ENCODE peak calls at places on chromosomes 1 and 21, in nine cellular contexts. E is HepG2, G is IMR-90, P is fibroblast of mammary gland, L is AG09309, H is RWPE1, A is fibroblast of lung, U is pancreas, D is stomach. B is an unnamed sample.
A peak's percentile ranks its signal among the peaks of the same experiment; 100 is the strongest.

GRCh38 chr1:54278941-54279422 is 79.0 kb downstream of the MRPL37 start:
- DNase-seq in E (no peak), G (peak; percentile 75), P (no peak), L (peak; percentile 28), H (no peak), A (peak; percentile 93), U (no peak), D (peak; percentile 63), B (no peak)

GRCh38 chr1:34984435-34985062 is 598 bp downstream of the TMEM35B start:
- DNase-seq in E (no peak), G (peak; percentile 33), P (peak; percentile 49), L (no peak), H (peak; percentile 28), A (peak; percentile 52), U (no peak), D (no peak), B (peak; percentile 1)

GRCh38 chr1:151513626-151514101 is 2.5 kb downstream of the CGN start:
- DNase-seq in E (peak; percentile 76), G (peak; percentile 22), P (peak; percentile 19), L (no peak), H (peak; percentile 57), A (no peak), U (peak; percentile 87), D (peak; percentile 85), B (peak; percentile 94)

GRCh38 chr1:232459087-232459486 is 170.8 kb downstream of the SIPA1L2 start:
- DNase-seq in E (no peak), G (no peak), P (no peak), L (no peak), H (no peak), A (no peak), U (no peak), D (no peak), B (no peak)

GRCh38 chr1:44217809-44218410 is 4.6 kb downstream of the DMAP1 start:
- DNase-seq in E (peak; percentile 81), G (peak; percentile 62), P (peak; percentile 74), L (no peak), H (peak; percentile 65), A (peak; percentile 41), U (peak; percentile 89), D (peak; percentile 82), B (peak; percentile 87)

GRCh38 chr21:31714741-31715365 is 17.1 kb downstream of the SCAF4 start:
- DNase-seq in E (no peak), G (no peak), P (no peak), L (no peak), H (no peak), A (no peak), U (no peak), D (no peak), B (no peak)

GRCh38 chr1:156608036-156608674 is 6.9 kb upstream of the GPATCH4 start:
- DNase-seq in E (peak; percentile 70), G (peak; percentile 75), P (peak; percentile 76), L (peak; percentile 34), H (peak; percentile 57), A (peak; percentile 63), U (no peak), D (peak; percentile 48), B (peak; percentile 71)

GRCh38 chr1:61502011-61502410 is 222.9 kb downstream of the TM2D1 start:
- DNase-seq in E (no peak), G (no peak), P (no peak), L (no peak), H (no peak), A (no peak), U (no peak), D (no peak), B (no peak)

GRCh38 chr21:37436180-37436579 is 69.6 kb downstream of the DYRK1A start:
- DNase-seq in E (no peak), G (no peak), P (no peak), L (no peak), H (no peak), A (peak; percentile 36), U (no peak), D (no peak), B (no peak)

GRCh38 chr1:46062651-46063319 is 69.6 kb downstream of the PIK3R3 start:
- DNase-seq in E (no peak), G (peak; percentile 22), P (peak; percentile 24), L (no peak), H (no peak), A (no peak), U (no peak), D (no peak), B (no peak)

GRCh38 chr1:79617777-79618176 is 611.2 kb upstream of the ADGRL4 start:
- DNase-seq in E (no peak), G (no peak), P (peak; percentile 6), L (no peak), H (no peak), A (no peak), U (no peak), D (no peak), B (no peak)

GRCh38 chr1:171210355-171210754 is 25.3 kb downstream of the FMO2 start:
- DNase-seq in E (no peak), G (no peak), P (peak; percentile 62), L (no peak), H (no peak), A (no peak), U (no peak), D (no peak), B (peak; percentile 49)

GRCh38 chr1:79497193-79497773 is 490.8 kb upstream of the ADGRL4 start:
- DNase-seq in E (peak; percentile 3), G (peak; percentile 47), P (peak; percentile 54), L (no peak), H (peak; percentile 47), A (peak; percentile 29), U (no peak), D (no peak), B (peak; percentile 48)

GRCh38 chr1:210049616-210050015 is 111.6 kb downstream of the SYT14 start:
- DNase-seq in E (no peak), G (no peak), P (no peak), L (no peak), H (no peak), A (no peak), U (no peak), D (no peak), B (no peak)
- TF ChIP-seq CTCF in E (no peak), G (no peak), P (no peak), L (no peak), H (no peak), A (no peak), U (no peak), D (no peak), B (no peak)

GRCh38 chr1:169288011-169288414 is 79.6 kb downstream of the NME7 start:
- DNase-seq in E (peak; percentile 2), G (peak; percentile 17), P (no peak), L (peak; percentile 21), H (peak; percentile 8), A (peak; percentile 74), U (no peak), D (no peak), B (no peak)
- TF ChIP-seq CTCF in E (no peak), G (no peak), P (no peak), L (peak; percentile 4), H (no peak), A (peak; percentile 0), U (no peak), D (no peak), B (no peak)

GRCh38 chr1:209751627-209752231 is 4.1 kb upstream of the TRAF3IP3 start:
- DNase-seq in E (no peak), G (no peak), P (no peak), L (no peak), H (no peak), A (no peak), U (no peak), D (no peak), B (no peak)

GRCh38 chr1:209749660-209750059 is 6.2 kb upstream of the TRAF3IP3 start:
- DNase-seq in E (no peak), G (no peak), P (no peak), L (no peak), H (no peak), A (no peak), U (no peak), D (no peak), B (no peak)

GRCh38 chr1:209746469-209747269 is 9.2 kb upstream of the TRAF3IP3 start:
- DNase-seq in E (no peak), G (no peak), P (peak; percentile 19), L (no peak), H (no peak), A (no peak), U (no peak), D (no peak), B (no peak)

GRCh38 chr1:209748620-209749019 is 7.2 kb upstream of the TRAF3IP3 start:
- DNase-seq in E (no peak), G (no peak), P (no peak), L (no peak), H (no peak), A (no peak), U (no peak), D (no peak), B (no peak)

GRCh38 chr1:209747580-209748262 is 8.1 kb upstream of the TRAF3IP3 start:
- DNase-seq in E (peak; percentile 89), G (peak; percentile 89), P (peak; percentile 93), L (peak; percentile 80), H (peak; percentile 99), A (peak; percentile 86), U (peak; percentile 99), D (peak; percentile 96), B (peak; percentile 93)
- TF ChIP-seq CTCF in E (peak; percentile 92), G (peak; percentile 65), P (peak; percentile 65), L (peak; percentile 82), H (peak; percentile 94), A (peak; percentile 81), U (peak; percentile 88), D (peak; percentile 89), B (peak; percentile 83)

DNA sequence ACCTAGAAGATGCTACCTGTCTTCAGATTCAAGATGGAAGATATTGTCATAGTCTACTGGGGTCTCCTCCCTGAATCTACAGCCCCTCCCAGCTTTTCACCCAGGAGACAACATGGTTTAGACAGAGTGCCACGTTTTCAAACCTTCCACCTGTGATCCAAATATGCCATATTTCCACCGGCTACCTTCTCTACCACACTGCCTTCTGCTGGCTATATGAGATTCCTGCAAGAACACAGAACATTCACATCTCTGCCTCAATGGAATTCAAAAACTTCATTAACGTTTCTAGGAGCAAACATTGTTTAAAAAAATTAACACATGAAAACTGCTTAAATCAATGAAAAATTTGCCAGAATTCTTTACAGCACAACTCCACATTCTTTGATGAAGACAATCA is 12.9 kb upstream of the LELP1 start:
- DNase-seq in E (no peak), G (no peak), P (no peak), L (no peak), H (peak; percentile 22), A (no peak), U (no peak), D (no peak), B (no peak)
- TF ChIP-seq CTCF in E (peak; percentile 7), G (no peak), P (peak; percentile 9), L (no peak), H (no peak), A (no peak), U (peak; percentile 24), D (no peak), B (peak; percentile 45)